ENCODE peak calls at places on chromosomes 4 and X, in eight cellular contexts. Y, R, O, X, Z, K, I and U are unnamed samples. For H3K9me3 and H3K4me1, the result is how much of the 10 kb centered on the place peaks cover.

GRCh38 chr4:68342139-68342538 is 7.8 kb downstream of the YTHDC1 start:
- DNase-seq in Y (no peak), R (no peak), O (peak), X (peak), Z (peak), K (no peak), I (no peak), U (peak)

GRCh38 chrX:130402211-130402684 is 461 bp downstream of the RBMX2 start:
- DNase-seq in Y (no peak), R (no peak), O (no peak), X (no peak), Z (no peak), K (no peak), I (no peak), U (no peak)

GRCh38 chr4:151263455-151263854 is 13.5 kb upstream of the PRSS48 start:
- DNase-seq in Y (no peak), R (no peak), O (no peak), X (no peak), Z (no peak), K (no peak), I (no peak), U (no peak)

GRCh38 chr4:85029453-85029852 is 63.0 kb upstream of the WDFY3 start:
- DNase-seq in Y (no peak), R (no peak), O (no peak), X (no peak), Z (no peak), K (no peak), I (no peak), U (no peak)

GRCh38 chr4:38989487-38989886 is 42.7 kb downstream of the TMEM156 start:
- DNase-seq in Y (no peak), R (no peak), O (no peak), X (no peak), Z (peak), K (no peak), I (no peak), U (no peak)

GRCh38 chrX:28586891-28587635 is at the start of gene IL1RAPL1:
- DNase-seq in Y (peak), R (no peak), O (no peak), X (peak), Z (peak), K (no peak), I (no peak), U (peak)

GRCh38 chr4:38856524-38857337 is at the start of gene TLR6:
- DNase-seq in Y (peak), R (no peak), O (no peak), X (peak), Z (peak), K (peak), I (no peak), U (peak)

GRCh38 chr4:147639388-147639787 is 22.2 kb downstream of the TMEM184C start:
- DNase-seq in Y (no peak), R (no peak), O (no peak), X (no peak), Z (no peak), K (no peak), I (no peak), U (no peak)

GRCh38 chrX:39755152-39756032 is 342.4 kb downstream of the BCOR start:
- DNase-seq in Y (no peak), R (peak), O (peak), X (peak), Z (peak), K (peak), I (peak), U (peak)

GRCh38 chrX:98350940-98351339 is 1467.2 kb downstream of the RPA4 start:
- DNase-seq in Y (no peak), R (no peak), O (no peak), X (no peak), Z (no peak), K (no peak), I (no peak), U (no peak)

GRCh38 chrX:11474576-11474975 is 181.4 kb downstream of the AMELX start:
- DNase-seq in Y (no peak), R (no peak), O (no peak), X (no peak), Z (no peak), K (no peak), I (no peak), U (no peak)

GRCh38 chrX:68387786-68388185 is 45.5 kb downstream of the OPHN1 start:
- DNase-seq in Y (no peak), R (no peak), O (no peak), X (peak), Z (no peak), K (no peak), I (no peak), U (no peak)

GRCh38 chr4:38529189-38530115 is 134.5 kb upstream of the KLF3 start:
- DNase-seq in Y (no peak), R (no peak), O (peak), X (no peak), Z (peak), K (no peak), I (peak), U (no peak)

GRCh38 chr4:85595796-85596559 is 121.0 kb downstream of the ARHGAP24 start:
- DNase-seq in Y (no peak), R (no peak), O (no peak), X (no peak), Z (no peak), K (no peak), I (no peak), U (no peak)

GRCh38 chr4:8098506-8098905 is 60.1 kb downstream of the ABLIM2 start:
- DNase-seq in Y (no peak), R (no peak), O (no peak), X (no peak), Z (no peak), K (no peak), I (no peak), U (no peak)

GRCh38 chr4:106312377-106312776 is 3.6 kb downstream of the TBCK start:
- DNase-seq in Y (no peak), R (no peak), O (no peak), X (no peak), Z (no peak), K (no peak), I (no peak), U (no peak)

GRCh38 chr4:150218447-150218846 is 140.2 kb downstream of the DCLK2 start:
- DNase-seq in Y (no peak), R (no peak), O (no peak), X (no peak), Z (no peak), K (no peak), I (no peak), U (no peak)

GRCh38 chr4:20255251-20255586 is 3.5 kb downstream of the SLIT2 start:
- DNase-seq in Y (no peak), R (no peak), O (no peak), X (no peak), Z (no peak), K (no peak), I (no peak), U (peak)
- TF ChIP-seq CTCF in Y (no peak), R (no peak), O (no peak), X (no peak), Z (no peak), K (no peak), I (no peak), U (no peak)

GRCh38 chr4:21097865-21098264 is 397.6 kb downstream of the PACRGL start:
- DNase-seq in Y (no peak), R (no peak), O (no peak), X (no peak), Z (no peak), K (no peak), I (no peak), U (no peak)
- H3K9me3 ChIP-seq in Y (under half), R (under half), O (under half), X (under half), Z (under half), K (under half), I (under half), U (under half)

DNA sequence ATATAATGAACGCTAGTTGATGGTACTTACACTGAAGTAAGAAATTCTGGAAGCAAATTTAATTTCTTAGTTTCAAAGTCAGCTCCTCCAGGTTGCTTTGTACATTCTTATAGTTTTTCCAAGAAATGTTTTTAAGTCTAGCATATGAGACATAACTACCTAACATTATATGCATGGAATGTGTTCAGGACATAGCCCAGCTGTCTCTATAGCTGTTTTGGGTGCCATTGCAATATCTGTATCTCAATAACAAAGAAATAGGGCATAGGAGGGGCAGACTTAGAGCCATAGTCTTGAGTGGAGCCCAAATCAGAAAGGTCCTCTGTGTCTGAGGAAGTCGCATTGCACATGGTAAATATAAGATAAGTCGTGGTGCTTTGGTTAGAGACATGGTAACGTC is 143.4 kb downstream of the CBR4 start:
- DNase-seq in Y (no peak), R (no peak), O (no peak), X (no peak), Z (no peak), K (no peak), I (no peak), U (no peak)
- H3K4me1 ChIP-seq in Y (under half), R (under half), O (under half), X (under half), Z (under half), K (under half), I (under half), U (under half)

GRCh38 chr4:109998867-109999303 is 86.2 kb downstream of the EGF start:
- DNase-seq in Y (peak), R (no peak), O (no peak), X (peak), Z (peak), K (peak), I (no peak), U (peak)
- TF ChIP-seq CTCF in Y (peak), R (peak), O (peak), X (peak), Z (peak), K (peak), I (peak), U (peak)

DNA sequence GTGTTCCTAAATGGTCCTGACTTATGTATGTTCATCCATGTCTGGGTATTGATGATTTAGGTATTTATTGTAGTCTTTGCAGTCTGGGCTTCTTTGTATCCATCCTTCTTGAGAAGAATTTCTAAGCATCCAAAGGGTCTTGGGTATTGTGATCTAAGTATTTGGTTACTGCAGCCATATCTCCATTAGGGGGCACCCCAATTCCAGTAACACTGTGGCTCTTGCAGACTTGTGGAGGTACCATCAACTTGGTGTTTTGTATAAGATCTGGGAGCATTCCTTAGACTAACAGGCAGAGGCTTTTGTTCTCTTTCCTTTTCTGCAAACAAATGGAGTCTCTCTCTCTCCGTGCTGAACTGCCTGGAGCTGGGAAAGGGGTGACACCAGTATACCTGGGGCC is 113.7 kb upstream of the NEXMIF start:
- DNase-seq in Y (peak), R (no peak), O (no peak), X (no peak), Z (peak), K (peak), I (no peak), U (peak)
- H3K9me3 ChIP-seq in Y (under half), R (under half), O (under half), X (under half), Z (under half), K (under half), I (under half), U (under half)

GRCh38 chr4:152458801-152459302 is 77.0 kb downstream of the FBXW7 start:
- DNase-seq in Y (no peak), R (no peak), O (no peak), X (no peak), Z (no peak), K (no peak), I (no peak), U (no peak)
- H3K4me1 ChIP-seq in Y (under half), R (under half), O (under half), X (under half), Z (under half), K (under half), I (under half), U (under half)

DNA sequence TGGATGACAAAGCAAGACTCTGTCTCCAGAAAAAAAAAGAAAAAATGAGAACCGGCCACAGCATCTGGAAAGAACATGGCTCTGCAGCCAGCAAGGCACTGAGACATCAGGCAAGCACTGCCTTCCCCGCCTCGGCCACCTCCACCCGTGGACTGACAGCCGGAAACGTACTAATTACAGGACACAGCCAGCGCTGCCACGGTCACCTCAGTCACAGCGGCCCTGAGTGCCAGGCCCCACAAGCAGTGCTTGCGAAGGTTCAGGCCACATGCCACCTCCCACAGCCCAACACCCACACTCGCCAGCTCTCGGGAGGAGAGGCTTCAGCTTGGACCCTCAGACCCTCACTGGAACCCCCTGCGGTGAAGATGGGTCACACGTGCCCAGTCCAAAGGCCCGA is 16.8 kb downstream of the FAM53A start:
- DNase-seq in Y (no peak), R (no peak), O (no peak), X (no peak), Z (no peak), K (no peak), I (no peak), U (no peak)
- TF ChIP-seq CTCF in Y (no peak), R (no peak), O (no peak), X (no peak), Z (no peak), K (no peak), I (no peak), U (no peak)

DNA sequence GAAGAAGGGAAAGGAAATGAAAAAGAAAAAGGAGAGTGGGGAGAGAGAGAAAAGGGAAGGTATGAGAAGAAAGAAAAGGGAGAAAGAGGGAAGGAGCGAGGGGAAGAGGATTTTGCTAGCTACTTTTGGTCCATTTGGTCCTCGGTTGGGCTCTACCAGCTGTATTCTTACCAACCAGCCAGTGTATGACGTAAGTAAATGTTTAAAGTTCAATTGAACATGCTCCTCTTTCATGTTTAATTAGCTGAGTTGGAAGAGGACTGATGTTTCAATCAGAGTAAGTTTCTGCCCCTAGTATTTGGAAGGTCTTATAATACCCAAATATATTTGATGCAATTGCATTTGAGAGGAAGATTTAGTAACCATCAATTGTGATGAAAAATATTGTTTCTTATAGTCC is 424.0 kb upstream of the CXorf51B start:
- DNase-seq in Y (no peak), R (no peak), O (no peak), X (no peak), Z (no peak), K (no peak), I (no peak), U (no peak)
- H3K9me3 ChIP-seq in Y (under half), R (under half), O (under half), X (under half), Z (under half), K (under half), I (under half), U (under half)

DNA sequence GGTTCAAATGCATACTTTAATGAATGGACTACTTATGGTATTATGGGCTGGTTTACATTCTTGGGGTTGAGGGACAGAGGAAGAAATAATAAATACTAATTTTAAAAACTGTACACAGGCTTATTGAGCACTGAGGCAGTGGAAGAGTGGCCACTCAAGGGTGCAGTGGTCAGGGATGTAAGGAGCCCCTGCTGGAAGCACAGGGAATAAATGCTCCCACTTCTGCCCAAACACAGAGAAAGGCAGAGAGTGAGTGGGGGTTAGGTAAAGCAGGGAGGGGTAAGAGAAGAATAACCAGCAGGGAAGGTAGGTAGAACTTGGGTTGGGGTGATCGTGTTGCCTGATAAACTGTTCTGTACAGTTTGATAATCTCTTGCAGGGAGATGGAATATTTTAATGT is 60.0 kb downstream of the GAB1 start:
- DNase-seq in Y (no peak), R (no peak), O (no peak), X (no peak), Z (peak), K (no peak), I (no peak), U (no peak)
- H3K4me1 ChIP-seq in Y (under half), R (under half), O (under half), X (under half), Z (under half), K (under half), I (under half), U (under half)

DNA sequence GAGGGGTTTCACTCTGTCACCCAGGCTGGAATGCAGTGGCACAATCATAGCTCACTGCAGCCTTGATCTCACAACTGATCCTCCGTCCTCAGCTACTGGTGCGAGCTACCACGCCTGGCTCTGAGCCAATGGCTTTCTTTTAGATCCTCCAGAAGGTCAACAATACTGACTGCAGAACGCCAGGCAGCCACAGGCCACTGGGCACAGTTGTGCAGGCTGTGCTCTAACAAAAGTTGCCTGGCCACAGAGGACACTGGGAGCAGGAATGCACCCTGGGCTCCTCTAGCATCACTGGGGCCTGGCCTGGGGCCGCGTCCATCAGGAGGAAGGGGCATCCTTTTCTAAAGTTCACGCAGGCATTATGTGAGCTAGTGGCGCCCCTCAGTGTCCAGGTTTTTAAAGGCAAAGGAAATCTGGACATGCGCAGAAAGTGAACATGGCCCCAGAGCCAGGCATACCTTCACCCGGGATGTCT is 14.9 kb upstream of the PORCN start:
- DNase-seq in Y (peak), R (no peak), O (no peak), X (peak), Z (peak), K (peak), I (no peak), U (peak)
- TF ChIP-seq CTCF in Y (peak), R (no peak), O (no peak), X (peak), Z (peak), K (peak), I (peak), U (peak)